ENCODE peak calls at places on chromosome 4, in nine cellular contexts. G, M, E, L, P, V, H, A and D are unnamed samples.

GRCh38 chr4:120857312-120857711 is 65.2 kb downstream of the PRDM5 start:
- DNase-seq in G (no peak), M (no peak), E (no peak), L (no peak), P (no peak), V (no peak), H (no peak), A (no peak), D (no peak)

GRCh38 chr4:39636786-39637185 is 1.9 kb downstream of the SMIM14 start:
- DNase-seq in G (no peak), M (no peak), E (no peak), L (no peak), P (no peak), V (no peak), H (no peak), A (no peak), D (no peak)

GRCh38 chr4:113094802-113095201 is 45.3 kb downstream of the ANK2 start:
- DNase-seq in G (no peak), M (peak), E (no peak), L (no peak), P (no peak), V (peak), H (no peak), A (no peak), D (no peak)

GRCh38 chr4:8741513-8742226 is 130.0 kb downstream of the HMX1 start:
- DNase-seq in G (no peak), M (no peak), E (peak), L (no peak), P (no peak), V (no peak), H (no peak), A (no peak), D (no peak)

GRCh38 chr4:157294575-157294974 is 74.0 kb downstream of the GRIA2 start:
- DNase-seq in G (no peak), M (no peak), E (no peak), L (no peak), P (no peak), V (no peak), H (no peak), A (no peak), D (no peak)

GRCh38 chr4:52641853-52642563 is 17.1 kb downstream of the USP46 start:
- DNase-seq in G (no peak), M (no peak), E (no peak), L (no peak), P (no peak), V (no peak), H (no peak), A (no peak), D (no peak)

GRCh38 chr4:177401658-177402273 is 40.5 kb downstream of the AGA start:
- DNase-seq in G (no peak), M (no peak), E (no peak), L (no peak), P (no peak), V (no peak), H (no peak), A (no peak), D (no peak)

GRCh38 chr4:186840771-186841301 is 117.2 kb upstream of the FAT1 start:
- DNase-seq in G (no peak), M (no peak), E (no peak), L (no peak), P (no peak), V (no peak), H (no peak), A (no peak), D (no peak)

GRCh38 chr4:159175165-159175988 is 72.5 kb downstream of the RAPGEF2 start:
- DNase-seq in G (peak), M (peak), E (peak), L (peak), P (peak), V (peak), H (peak), A (no peak), D (no peak)

GRCh38 chr4:37453004-37453360 is 208.4 kb downstream of the NWD2 start:
- DNase-seq in G (peak), M (peak), E (peak), L (peak), P (peak), V (peak), H (no peak), A (no peak), D (no peak)

GRCh38 chr4:73259552-73260140 is 1.0 kb upstream of the ANKRD17 start:
- DNase-seq in G (no peak), M (peak), E (no peak), L (no peak), P (no peak), V (peak), H (no peak), A (no peak), D (no peak)

GRCh38 chr4:16875487-16875886 is 23.0 kb downstream of the LDB2 start:
- DNase-seq in G (no peak), M (no peak), E (no peak), L (no peak), P (no peak), V (no peak), H (no peak), A (no peak), D (no peak)

GRCh38 chr4:10773010-10773409 is 88.4 kb upstream of the CLNK start:
- DNase-seq in G (no peak), M (no peak), E (no peak), L (no peak), P (no peak), V (peak), H (no peak), A (no peak), D (no peak)

GRCh38 chr4:55768291-55768690 is 51.3 kb upstream of the EXOC1L start:
- DNase-seq in G (no peak), M (peak), E (no peak), L (no peak), P (no peak), V (no peak), H (no peak), A (no peak), D (no peak)

GRCh38 chr4:103137446-103137827 is 37.8 kb upstream of the BDH2 start:
- DNase-seq in G (no peak), M (no peak), E (no peak), L (no peak), P (no peak), V (no peak), H (no peak), A (no peak), D (no peak)

GRCh38 chr4:110865611-110866254 is 242.9 kb upstream of the PITX2 start:
- DNase-seq in G (no peak), M (peak), E (no peak), L (no peak), P (no peak), V (no peak), H (no peak), A (no peak), D (no peak)

GRCh38 chr4:2787230-2788100 is 5.4 kb upstream of the SH3BP2 start:
- DNase-seq in G (no peak), M (no peak), E (peak), L (peak), P (no peak), V (peak), H (peak), A (no peak), D (no peak)

GRCh38 chr4:82500106-82500738 is 61.6 kb downstream of the TMEM150C start:
- DNase-seq in G (no peak), M (peak), E (no peak), L (no peak), P (no peak), V (no peak), H (no peak), A (no peak), D (no peak)

GRCh38 chr4:6278801-6279197 is 9.1 kb downstream of the WFS1 start:
- DNase-seq in G (no peak), M (no peak), E (no peak), L (no peak), P (no peak), V (no peak), H (no peak), A (no peak), D (no peak)

GRCh38 chr4:11914406-11914805 is 485.7 kb upstream of the HS3ST1 start:
- DNase-seq in G (no peak), M (no peak), E (no peak), L (no peak), P (no peak), V (no peak), H (no peak), A (no peak), D (no peak)